ENCODE peak calls at places on chromosomes 2 and 18, in eight cellular contexts. I is heart right ventricle; G is psoas muscle; O is CD8-positive, alpha-beta T cell; X is caudate nucleus; D is HCT116; B is cardiac muscle cell; V is keratinocyte. M is an unnamed sample.
A peak's percentile ranks its signal among the peaks of the same experiment; 100 is the strongest.

GRCh38 chr2:134839649-134840048 is 1.2 kb downstream of the ACMSD start:
- DNase-seq in X (no peak), V (no peak), I (no peak), G (no peak), O (no peak), B (no peak), D (no peak), M (no peak)

GRCh38 chr18:12056034-12056883 is 37.4 kb upstream of the ANKRD62 start:
- DNase-seq in V (no peak), G (no peak), I (no peak), D (no peak), B (no peak), O (no peak), X (no peak), M (no peak)

GRCh38 chr2:178306351-178307073 is 112.2 kb downstream of the OSBPL6 start:
- DNase-seq in O (peak; percentile 20), G (no peak), I (peak; percentile 19), D (peak; percentile 24), V (no peak), X (no peak), B (peak; percentile 62), M (peak; percentile 34)

GRCh38 chr18:59264136-59264571 is 9.1 kb downstream of the RAX start:
- DNase-seq in X (no peak), I (no peak), B (no peak), G (no peak), V (no peak), D (no peak), O (no peak), M (no peak)

GRCh38 chr2:234950730-234951385 is 959 bp upstream of the SH3BP4 start:
- DNase-seq in D (no peak), B (peak; percentile 43), G (no peak), I (no peak), O (no peak), X (no peak), V (no peak), M (no peak)

GRCh38 chr2:117702098-117702497 is 112.4 kb upstream of the DDX18 start:
- DNase-seq in O (no peak), X (no peak), I (no peak), G (no peak), D (no peak), V (no peak), B (no peak), M (no peak)

GRCh38 chr18:70243545-70243944 is 38.1 kb upstream of the RTTN start:
- DNase-seq in I (no peak), G (no peak), B (no peak), D (no peak), V (no peak), O (no peak), X (no peak), M (no peak)

GRCh38 chr2:222683805-222684204 is 12.3 kb downstream of the MOGAT1 start:
- DNase-seq in I (no peak), X (no peak), G (no peak), B (no peak), D (no peak), V (no peak), O (no peak), M (no peak)

GRCh38 chr18:32753656-32754221 is 19.1 kb downstream of the KLHL14 start:
- DNase-seq in I (no peak), O (no peak), X (no peak), G (no peak), B (no peak), V (no peak), D (no peak), M (no peak)

GRCh38 chr18:39523281-39523680 is 1957.7 kb upstream of the CELF4 start:
- DNase-seq in B (peak; percentile 15), G (no peak), O (no peak), I (no peak), D (peak; percentile 40), X (no peak), V (no peak), M (no peak)

GRCh38 chr2:46557788-46558187 is 78.4 kb downstream of the TMEM247 start:
- DNase-seq in G (no peak), I (no peak), B (no peak), X (no peak), V (no peak), D (no peak), O (no peak), M (no peak)

GRCh38 chr18:32629990-32630389 is 142.8 kb downstream of the KLHL14 start:
- DNase-seq in O (no peak), B (no peak), D (no peak), X (no peak), G (no peak), I (no peak), V (no peak), M (no peak)

GRCh38 chr2:55062754-55063153 is 12.5 kb upstream of the RTN4 start:
- DNase-seq in V (no peak), B (no peak), O (no peak), I (no peak), D (no peak), X (no peak), G (no peak), M (no peak)

GRCh38 chr2:138247302-138247701 is 254.3 kb upstream of the SPOPL start:
- DNase-seq in D (no peak), I (no peak), O (no peak), G (no peak), X (no peak), V (no peak), B (no peak), M (no peak)

GRCh38 chr2:74845217-74845751 is 11.4 kb downstream of the HK2 start:
- DNase-seq in I (peak; percentile 68), X (no peak), D (peak; percentile 91), O (no peak), V (peak; percentile 65), G (peak; percentile 95), B (peak; percentile 85), M (peak; percentile 57)

GRCh38 chr2:135773917-135774316 is 32.3 kb downstream of the UBXN4 start:
- DNase-seq in O (no peak), B (peak; percentile 36), V (no peak), I (no peak), G (no peak), D (no peak), X (no peak), M (no peak)

GRCh38 chr2:2286592-2286991 is 44.5 kb downstream of the MYT1L start:
- DNase-seq in V (no peak), O (no peak), D (no peak), G (no peak), B (no peak), I (no peak), X (no peak), M (no peak)

GRCh38 chr2:109232909-109233308 is 103.9 kb downstream of the SH3RF3 start:
- DNase-seq in X (no peak), D (no peak), B (no peak), V (no peak), O (no peak), I (no peak), G (no peak), M (no peak)

GRCh38 chr2:231643494-231643888 is 50.8 kb downstream of the TEX44 start:
- DNase-seq in G (no peak), X (no peak), I (no peak), O (no peak), D (no peak), V (no peak), B (no peak), M (no peak)
- H3K27ac ChIP-seq in G (peak overlapping the region; percentile 95), X (peak overlapping the region; percentile 53), I (peak overlapping the region; percentile 98), O (no peak overlapping the region), D (peak overlapping the region; percentile 100), V (peak overlapping the region; percentile 100), B (peak overlapping the region; percentile 91), M (no peak overlapping the region)

GRCh38 chr2:118810766-118811165 is 36.7 kb downstream of the EN1 start:
- DNase-seq in I (no peak), B (no peak), O (no peak), G (no peak), X (no peak), D (no peak), V (no peak), M (no peak)

GRCh38 chr2:118806797-118807667 is 40.4 kb downstream of the EN1 start:
- DNase-seq in V (no peak), B (no peak), O (no peak), D (no peak), X (no peak), G (no peak), I (no peak), M (no peak)

GRCh38 chr2:118805061-118805690 is 42.3 kb downstream of the EN1 start:
- DNase-seq in D (no peak), I (no peak), B (no peak), V (no peak), O (no peak), X (no peak), G (no peak), M (no peak)

GRCh38 chr2:118808429-118808809 is 39.0 kb downstream of the EN1 start:
- DNase-seq in V (no peak), B (peak; percentile 3), G (no peak), O (no peak), X (no peak), D (no peak), I (no peak), M (no peak)

GRCh38 chr2:118807668-118808428 is 39.6 kb downstream of the EN1 start:
- DNase-seq in B (no peak), O (no peak), X (no peak), G (no peak), D (no peak), I (no peak), V (no peak), M (no peak)
- H3K27ac ChIP-seq in B (no peak overlapping the region), O (no peak overlapping the region), X (no peak overlapping the region), G (no peak overlapping the region), D (no peak overlapping the region), I (no peak overlapping the region), V (no peak overlapping the region), M (no peak overlapping the region)

GRCh38 chr2:216188956-216189355 is 79.8 kb downstream of the XRCC5 start:
- DNase-seq in D (no peak), V (peak; percentile 5), B (no peak), I (no peak), G (no peak), X (no peak), O (no peak), M (no peak)
- H3K27ac ChIP-seq in D (no peak overlapping the region), V (peak overlapping the region; percentile 28), B (no peak overlapping the region), I (no peak overlapping the region), G (no peak overlapping the region), X (no peak overlapping the region), O (no peak overlapping the region), M (no peak overlapping the region)

GRCh38 chr2:111702809-111703196 is 181.2 kb downstream of the ANAPC1 start:
- DNase-seq in B (no peak), X (no peak), I (no peak), V (no peak), G (no peak), D (no peak), O (no peak), M (no peak)
- H3K27ac ChIP-seq in B (no peak overlapping the region), X (no peak overlapping the region), I (no peak overlapping the region), V (no peak overlapping the region), G (peak overlapping the region; percentile 83), D (no peak overlapping the region), O (no peak overlapping the region), M (no peak overlapping the region)

DNA sequence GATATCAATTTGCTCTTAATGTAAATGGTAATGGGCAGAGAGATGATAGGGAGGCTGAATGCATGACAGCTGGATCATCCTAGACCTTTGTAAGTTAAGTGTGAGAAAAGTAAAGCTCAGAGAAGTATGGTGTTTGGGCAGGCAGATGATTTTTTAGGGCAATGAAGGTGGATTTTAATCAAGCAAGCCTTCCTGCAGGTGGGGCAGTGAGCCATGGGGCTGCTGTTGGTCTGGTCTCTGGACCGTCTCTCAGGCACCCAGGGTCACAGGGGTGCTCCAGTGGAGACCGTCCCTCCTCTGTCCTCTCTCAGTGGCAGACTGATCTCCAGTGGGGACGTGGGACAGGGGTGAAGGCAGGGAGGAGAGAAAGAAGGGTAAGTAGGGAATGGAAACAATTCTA is 69.8 kb upstream of the STK17B start:
- DNase-seq in I (no peak), D (no peak), G (no peak), O (no peak), X (no peak), B (no peak), V (no peak), M (no peak)
- H3K27ac ChIP-seq in I (no peak overlapping the region), D (no peak overlapping the region), G (no peak overlapping the region), O (no peak overlapping the region), X (no peak overlapping the region), B (no peak overlapping the region), V (no peak overlapping the region), M (peak overlapping the region; percentile 8)